ENCODE peak calls at places on chromosomes 7 and 10, in seven cellular contexts. W is heart right ventricle, I is aorta, B is fibroblast of lung, L is GM23248, P is esophagus squamous epithelium, N is A549. U is an unnamed sample.
A peak's percentile ranks its signal among the peaks of the same experiment; 100 is the strongest.

GRCh38 chr10:119132521-119133345 is 28.8 kb downstream of the DENND10 start:
- DNase-seq in W (no peak), I (no peak), B (no peak), L (no peak), P (no peak), N (no peak), U (no peak)

GRCh38 chr10:86402283-86402931 is 35.8 kb upstream of the GRID1 start:
- DNase-seq in W (no peak), I (peak; percentile 60), B (no peak), L (peak; percentile 67), P (no peak), N (no peak), U (no peak)

GRCh38 chr10:74988055-74988773 is 123.2 kb upstream of the SAMD8 start:
- DNase-seq in W (no peak), I (no peak), B (peak; percentile 43), L (peak; percentile 29), P (no peak), N (no peak), U (no peak)

GRCh38 chr7:80445351-80445750 is 66.5 kb downstream of the GNAT3 start:
- DNase-seq in W (no peak), I (no peak), B (no peak), L (no peak), P (no peak), N (no peak), U (no peak)

GRCh38 chr7:82049442-82049841 is 279.6 kb upstream of the HGF start:
- DNase-seq in W (no peak), I (no peak), B (peak; percentile 26), L (peak; percentile 39), P (no peak), N (peak; percentile 98), U (no peak)

GRCh38 chr7:30434140-30434799 is 44.3 kb downstream of the NOD1 start:
- DNase-seq in W (no peak), I (no peak), B (no peak), L (no peak), P (no peak), N (no peak), U (no peak)

GRCh38 chr10:117441812-117442443 is 66.7 kb upstream of the PDZD8 start:
- DNase-seq in W (no peak), I (peak; percentile 59), B (no peak), L (peak; percentile 98), P (no peak), N (peak; percentile 45), U (no peak)

GRCh38 chr10:46553238-46554049 is 3.0 kb downstream of the GPRIN2 start:
- DNase-seq in W (no peak), I (peak; percentile 49), B (no peak), L (no peak), P (no peak), N (no peak), U (no peak)

GRCh38 chr7:69599211-69599878 is 1.1 kb downstream of the AUTS2 start:
- DNase-seq in W (peak; percentile 24), I (no peak), B (peak; percentile 9), L (peak; percentile 41), P (no peak), N (peak; percentile 13), U (no peak)

GRCh38 chr7:105298004-105298403 is 90.7 kb downstream of the SRPK2 start:
- DNase-seq in W (no peak), I (no peak), B (no peak), L (no peak), P (no peak), N (no peak), U (no peak)

GRCh38 chr10:48542471-48543210 is 62.2 kb downstream of the ARHGAP22 start:
- DNase-seq in W (no peak), I (no peak), B (no peak), L (no peak), P (no peak), N (no peak), U (no peak)

GRCh38 chr10:107444443-107444842 is 279.9 kb upstream of the SORCS1 start:
- DNase-seq in W (no peak), I (no peak), B (no peak), L (no peak), P (no peak), N (no peak), U (no peak)

GRCh38 chr10:125556884-125557283 is 126.1 kb downstream of the TEX36 start:
- DNase-seq in W (no peak), I (no peak), B (no peak), L (no peak), P (no peak), N (no peak), U (no peak)

GRCh38 chr7:27547401-27547800 is 115.3 kb downstream of the HIBADH start:
- DNase-seq in W (no peak), I (no peak), B (no peak), L (peak; percentile 77), P (no peak), N (no peak), U (no peak)

GRCh38 chr10:70544431-70545340 is 57.9 kb downstream of the PRF1 start:
- DNase-seq in W (no peak), I (no peak), B (no peak), L (no peak), P (no peak), N (no peak), U (no peak)

GRCh38 chr10:78175444-78175843 is 141.8 kb downstream of the RPS24 start:
- DNase-seq in W (no peak), I (no peak), B (no peak), L (peak; percentile 32), P (no peak), N (no peak), U (no peak)

GRCh38 chr10:636016-636730 is 53.3 kb downstream of the DIP2C start:
- DNase-seq in W (no peak), I (no peak), B (no peak), L (no peak), P (no peak), N (no peak), U (no peak)

GRCh38 chr10:637221-637620 is 52.2 kb downstream of the DIP2C start:
- DNase-seq in W (no peak), I (no peak), B (no peak), L (no peak), P (no peak), N (no peak), U (no peak)

GRCh38 chr10:635088-635861 is 54.2 kb downstream of the DIP2C start:
- DNase-seq in W (no peak), I (no peak), B (no peak), L (no peak), P (no peak), N (no peak), U (no peak)

GRCh38 chr10:637771-638195 is 51.7 kb downstream of the DIP2C start:
- DNase-seq in W (no peak), I (no peak), B (no peak), L (no peak), P (no peak), N (no peak), U (no peak)

GRCh38 chr10:636769-637168 is 52.7 kb downstream of the DIP2C start:
- DNase-seq in W (no peak), I (no peak), B (no peak), L (no peak), P (no peak), N (no peak), U (no peak)
- H3K9me3 ChIP-seq in W (no peaks in the 10 kb centered on the region), I (no peaks in the 10 kb centered on the region), B (no peaks in the 10 kb centered on the region), L (no peaks in the 10 kb centered on the region), P (no peaks in the 10 kb centered on the region), N (no peaks in the 10 kb centered on the region), U (no peaks in the 10 kb centered on the region)

GRCh38 chr7:11021468-11021867 is 47.8 kb downstream of the PHF14 start:
- DNase-seq in W (no peak), I (no peak), B (no peak), L (no peak), P (no peak), N (no peak), U (no peak)

DNA sequence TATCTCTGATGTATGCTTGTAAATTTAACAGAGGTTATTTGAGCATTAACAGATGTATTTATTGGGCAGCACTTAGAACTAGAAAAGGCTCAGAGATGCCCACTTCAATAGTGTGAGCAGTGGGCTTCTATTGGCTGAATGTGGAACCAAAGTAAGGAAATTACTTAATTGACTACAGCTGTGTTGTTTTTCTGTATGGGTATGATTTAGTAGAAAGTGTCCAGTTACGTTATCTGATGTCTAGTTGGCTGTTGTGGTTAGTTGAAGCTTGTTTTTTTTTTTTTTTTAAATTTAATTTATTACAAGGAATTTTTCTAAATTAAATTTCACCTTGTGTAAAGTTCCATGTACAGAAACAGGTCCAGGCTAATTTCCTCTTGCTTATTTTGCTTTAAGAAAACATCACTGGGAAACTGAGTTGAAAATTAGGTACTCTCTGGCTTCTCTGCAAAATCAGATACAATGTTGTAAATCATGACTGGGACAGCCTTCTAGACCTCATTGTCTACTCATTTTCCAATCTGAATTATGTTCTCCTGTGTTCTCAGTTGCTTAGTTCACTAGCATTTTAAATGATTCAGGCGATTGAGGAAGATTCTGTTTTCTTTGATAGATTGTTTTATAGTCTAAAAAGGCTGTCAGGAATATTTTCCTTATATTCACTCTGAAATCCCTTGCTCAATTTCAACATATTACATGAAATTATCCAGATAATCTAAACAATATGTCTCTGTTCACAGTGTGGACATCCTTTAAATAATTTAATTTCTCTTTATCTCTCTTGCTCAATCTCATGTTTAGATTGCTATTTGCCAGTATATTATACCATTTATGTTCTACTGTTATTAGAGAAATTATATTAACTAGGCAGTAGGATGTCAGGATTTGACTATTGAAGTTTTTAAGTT is 53.0 kb downstream of the PHF14 start:
- DNase-seq in W (no peak), I (no peak), B (peak; percentile 1), L (no peak), P (no peak), N (no peak), U (no peak)
- H3K9me3 ChIP-seq in W (no peaks in the 10 kb centered on the region), I (no peaks in the 10 kb centered on the region), B (no peaks in the 10 kb centered on the region), L (no peaks in the 10 kb centered on the region), P (no peaks in the 10 kb centered on the region), N (no peaks in the 10 kb centered on the region), U (no peaks in the 10 kb centered on the region)

GRCh38 chr7:101441890-101442289 is 79.2 kb downstream of the COL26A1 start:
- DNase-seq in W (no peak), I (no peak), B (no peak), L (no peak), P (no peak), N (no peak), U (no peak)

GRCh38 chr7:101436857-101437576 is 74.3 kb downstream of the COL26A1 start:
- DNase-seq in W (no peak), I (no peak), B (no peak), L (no peak), P (no peak), N (peak; percentile 41), U (no peak)

DNA sequence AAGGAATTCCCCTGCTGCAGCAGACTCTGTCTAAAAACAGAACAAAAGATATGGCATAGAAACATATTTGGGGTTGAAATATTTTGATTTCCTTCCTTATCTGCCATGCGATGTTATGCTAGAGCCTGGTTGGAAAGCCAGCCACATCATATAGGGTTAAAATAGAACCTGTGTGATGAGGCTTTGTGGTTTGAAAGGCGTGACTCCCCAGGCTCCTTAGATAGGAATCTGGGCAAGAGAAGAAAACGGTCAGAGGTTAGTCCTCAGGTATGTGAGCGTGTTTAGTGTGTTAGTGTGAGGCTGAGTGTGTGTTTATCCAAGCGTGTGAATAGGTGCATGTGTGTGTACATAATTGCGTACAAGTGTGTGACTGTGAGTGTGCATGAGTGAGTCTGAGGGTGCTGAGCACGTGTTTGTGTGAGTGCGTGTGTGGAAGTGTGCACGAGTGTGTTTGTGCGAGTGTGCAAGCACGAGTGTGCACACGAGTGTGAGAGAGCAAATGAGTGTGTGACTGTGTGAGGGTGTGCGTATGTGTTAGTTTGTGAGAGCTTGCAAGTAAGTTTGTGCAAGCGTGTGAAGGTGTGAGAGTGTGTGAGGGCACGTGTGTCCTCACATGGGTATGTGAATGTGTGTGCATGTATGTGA is 79.9 kb downstream of the COL26A1 start:
- DNase-seq in W (no peak), I (no peak), B (no peak), L (no peak), P (no peak), N (no peak), U (no peak)
- H3K9me3 ChIP-seq in W (no peaks in the 10 kb centered on the region), I (no peaks in the 10 kb centered on the region), B (no peaks in the 10 kb centered on the region), L (no peaks in the 10 kb centered on the region), P (no peaks in the 10 kb centered on the region), N (no peaks in the 10 kb centered on the region), U (no peaks in the 10 kb centered on the region)

GRCh38 chr7:125511310-125511709 is 581.7 kb upstream of the POT1 start:
- DNase-seq in W (no peak), I (no peak), B (no peak), L (no peak), P (no peak), N (no peak), U (no peak)
- H3K9me3 ChIP-seq in W (peaks cover 7% of the 10 kb centered on the region), I (no peaks in the 10 kb centered on the region), B (no peaks in the 10 kb centered on the region), L (peaks cover 4% of the 10 kb centered on the region), P (no peaks in the 10 kb centered on the region), N (no peaks in the 10 kb centered on the region), U (no peaks in the 10 kb centered on the region)

U was measured in T-helper 17 cell.